ENCODE peak calls at places on chromosomes 12 and 14, in six cellular contexts. One of them, this sample, is unnamed.

GRCh38 chr14:35854696-35855270 is 28.6 kb downstream of the BRMS1L start:
- DNase-seq in HCT116: no peak
- DNase-seq in NT2/D1: no peak
- DNase-seq in HepG2: no peak
- DNase-seq in SK-N-SH: no peak
- DNase-seq in GM12878: no peak
- DNase-seq in this sample: no peak

GRCh38 chr12:12266389-12266872 is 413 bp downstream of the LRP6 start:
- DNase-seq in HCT116: no peak
- DNase-seq in NT2/D1: peak
- DNase-seq in HepG2: no peak
- DNase-seq in SK-N-SH: peak
- DNase-seq in GM12878: no peak
- DNase-seq in this sample: no peak

GRCh38 chr12:39499296-39499695 is 56.4 kb upstream of the KIF21A start:
- DNase-seq in HCT116: no peak
- DNase-seq in NT2/D1: no peak
- DNase-seq in HepG2: no peak
- DNase-seq in SK-N-SH: no peak
- DNase-seq in GM12878: no peak
- DNase-seq in this sample: no peak

GRCh38 chr14:30855345-30856037 is 18.9 kb upstream of the COCH start:
- DNase-seq in HCT116: no peak
- DNase-seq in NT2/D1: no peak
- DNase-seq in HepG2: no peak
- DNase-seq in SK-N-SH: no peak
- DNase-seq in GM12878: no peak
- DNase-seq in this sample: no peak

GRCh38 chr14:22370084-22370847 is 218.8 kb downstream of the DAD1 start:
- DNase-seq in HCT116: no peak
- DNase-seq in NT2/D1: no peak
- DNase-seq in HepG2: no peak
- DNase-seq in SK-N-SH: no peak
- DNase-seq in GM12878: no peak
- DNase-seq in this sample: no peak

GRCh38 chr12:75705749-75706719 is 194.6 kb upstream of the KRR1 start:
- DNase-seq in HCT116: peak
- DNase-seq in NT2/D1: no peak
- DNase-seq in HepG2: no peak
- DNase-seq in SK-N-SH: peak
- DNase-seq in GM12878: no peak
- DNase-seq in this sample: no peak

GRCh38 chr14:32078794-32079663 is 1.9 kb downstream of the ARHGAP5 start:
- DNase-seq in HCT116: peak
- DNase-seq in NT2/D1: no peak
- DNase-seq in HepG2: peak
- DNase-seq in SK-N-SH: no peak
- DNase-seq in GM12878: no peak
- DNase-seq in this sample: no peak

GRCh38 chr14:74438351-74438915 is 12.4 kb upstream of the SYNDIG1L start:
- DNase-seq in HCT116: no peak
- DNase-seq in NT2/D1: no peak
- DNase-seq in HepG2: no peak
- DNase-seq in SK-N-SH: no peak
- DNase-seq in GM12878: no peak
- DNase-seq in this sample: no peak

GRCh38 chr14:55789442-55789841 is 209.4 kb downstream of the KTN1 start:
- DNase-seq in HCT116: no peak
- DNase-seq in NT2/D1: no peak
- DNase-seq in HepG2: no peak
- DNase-seq in SK-N-SH: no peak
- DNase-seq in GM12878: no peak
- DNase-seq in this sample: no peak

GRCh38 chr12:121439715-121440114 is 39.8 kb downstream of the RNF34 start:
- DNase-seq in HCT116: no peak
- DNase-seq in NT2/D1: no peak
- DNase-seq in HepG2: no peak
- DNase-seq in SK-N-SH: peak
- DNase-seq in GM12878: no peak
- DNase-seq in this sample: no peak

GRCh38 chr12:121443193-121443829 is 43.4 kb downstream of the RNF34 start:
- DNase-seq in HCT116: peak
- DNase-seq in NT2/D1: peak
- DNase-seq in HepG2: peak
- DNase-seq in SK-N-SH: peak
- DNase-seq in GM12878: no peak
- DNase-seq in this sample: peak

GRCh38 chr12:121442028-121442948 is 42.4 kb downstream of the RNF34 start:
- DNase-seq in HCT116: no peak
- DNase-seq in NT2/D1: no peak
- DNase-seq in HepG2: no peak
- DNase-seq in SK-N-SH: peak
- DNase-seq in GM12878: no peak
- DNase-seq in this sample: no peak

GRCh38 chr12:121440768-121441167 is 40.9 kb downstream of the RNF34 start:
- DNase-seq in HCT116: no peak
- DNase-seq in NT2/D1: no peak
- DNase-seq in HepG2: no peak
- DNase-seq in SK-N-SH: peak
- DNase-seq in GM12878: no peak
- DNase-seq in this sample: no peak

GRCh38 chr12:121441555-121441954 is 41.6 kb downstream of the RNF34 start:
- DNase-seq in HCT116: no peak
- DNase-seq in NT2/D1: no peak
- DNase-seq in HepG2: peak
- DNase-seq in SK-N-SH: peak
- DNase-seq in GM12878: no peak
- DNase-seq in this sample: peak
- TF ChIP-seq YY1 in HCT116: no peak
- TF ChIP-seq YY1 in NT2/D1: no peak
- TF ChIP-seq YY1 in HepG2: no peak
- TF ChIP-seq YY1 in SK-N-SH: no peak
- TF ChIP-seq YY1 in GM12878: no peak
- TF ChIP-seq YY1 in this sample: no peak

GRCh38 chr12:93136243-93137015 is 207.3 kb upstream of the EEA1 start:
- DNase-seq in HCT116: no peak
- DNase-seq in NT2/D1: no peak
- DNase-seq in HepG2: peak
- DNase-seq in SK-N-SH: no peak
- DNase-seq in GM12878: no peak
- DNase-seq in this sample: no peak

GRCh38 chr12:93137656-93138612 is 208.8 kb upstream of the EEA1 start:
- DNase-seq in HCT116: peak
- DNase-seq in NT2/D1: no peak
- DNase-seq in HepG2: no peak
- DNase-seq in SK-N-SH: no peak
- DNase-seq in GM12878: no peak
- DNase-seq in this sample: no peak

GRCh38 chr12:93140309-93140708 is 211.2 kb upstream of the EEA1 start:
- DNase-seq in HCT116: no peak
- DNase-seq in NT2/D1: no peak
- DNase-seq in HepG2: no peak
- DNase-seq in SK-N-SH: no peak
- DNase-seq in GM12878: no peak
- DNase-seq in this sample: no peak

GRCh38 chr12:93140801-93141200 is 211.7 kb upstream of the EEA1 start:
- DNase-seq in HCT116: no peak
- DNase-seq in NT2/D1: no peak
- DNase-seq in HepG2: no peak
- DNase-seq in SK-N-SH: no peak
- DNase-seq in GM12878: no peak
- DNase-seq in this sample: no peak

GRCh38 chr12:93139028-93139665 is 210.1 kb upstream of the EEA1 start:
- DNase-seq in HCT116: no peak
- DNase-seq in NT2/D1: no peak
- DNase-seq in HepG2: no peak
- DNase-seq in SK-N-SH: no peak
- DNase-seq in GM12878: no peak
- DNase-seq in this sample: no peak
- TF ChIP-seq YY1 in HCT116: no peak
- TF ChIP-seq YY1 in NT2/D1: no peak
- TF ChIP-seq YY1 in HepG2: no peak
- TF ChIP-seq YY1 in SK-N-SH: no peak
- TF ChIP-seq YY1 in GM12878: no peak
- TF ChIP-seq YY1 in this sample: no peak

GRCh38 chr12:24478254-24478653 is 470.6 kb downstream of the BCAT1 start:
- DNase-seq in HCT116: no peak
- DNase-seq in NT2/D1: no peak
- DNase-seq in HepG2: no peak
- DNase-seq in SK-N-SH: no peak
- DNase-seq in GM12878: no peak
- DNase-seq in this sample: no peak
- TF ChIP-seq YY1 in HCT116: no peak
- TF ChIP-seq YY1 in NT2/D1: no peak
- TF ChIP-seq YY1 in HepG2: no peak
- TF ChIP-seq YY1 in SK-N-SH: no peak
- TF ChIP-seq YY1 in GM12878: no peak
- TF ChIP-seq YY1 in this sample: no peak

GRCh38 chr12:46609281-46609623 is 216.5 kb downstream of the SLC38A4 start:
- DNase-seq in HCT116: no peak
- DNase-seq in NT2/D1: no peak
- DNase-seq in HepG2: no peak
- DNase-seq in SK-N-SH: no peak
- DNase-seq in GM12878: peak
- DNase-seq in this sample: no peak
- TF ChIP-seq YY1 in HCT116: no peak
- TF ChIP-seq YY1 in NT2/D1: no peak
- TF ChIP-seq YY1 in HepG2: no peak
- TF ChIP-seq YY1 in SK-N-SH: no peak
- TF ChIP-seq YY1 in GM12878: no peak
- TF ChIP-seq YY1 in this sample: no peak

GRCh38 chr12:46831335-46832083 is 5.7 kb upstream of the SLC38A4 start:
- DNase-seq in HCT116: no peak
- DNase-seq in NT2/D1: no peak
- DNase-seq in HepG2: no peak
- DNase-seq in SK-N-SH: peak
- DNase-seq in GM12878: no peak
- DNase-seq in this sample: no peak
- TF ChIP-seq YY1 in HCT116: no peak
- TF ChIP-seq YY1 in NT2/D1: no peak
- TF ChIP-seq YY1 in HepG2: no peak
- TF ChIP-seq YY1 in SK-N-SH: no peak
- TF ChIP-seq YY1 in GM12878: no peak
- TF ChIP-seq YY1 in this sample: no peak

GRCh38 chr12:54228471-54228870 is 39.7 kb upstream of the SMUG1 start:
- DNase-seq in HCT116: no peak
- DNase-seq in NT2/D1: no peak
- DNase-seq in HepG2: no peak
- DNase-seq in SK-N-SH: no peak
- DNase-seq in GM12878: no peak
- DNase-seq in this sample: no peak

GRCh38 chr12:54227376-54227775 is 38.6 kb upstream of the SMUG1 start:
- DNase-seq in HCT116: no peak
- DNase-seq in NT2/D1: no peak
- DNase-seq in HepG2: no peak
- DNase-seq in SK-N-SH: no peak
- DNase-seq in GM12878: no peak
- DNase-seq in this sample: no peak

GRCh38 chr12:54229624-54230212 is 40.9 kb upstream of the SMUG1 start:
- DNase-seq in HCT116: peak
- DNase-seq in NT2/D1: no peak
- DNase-seq in HepG2: no peak
- DNase-seq in SK-N-SH: no peak
- DNase-seq in GM12878: no peak
- DNase-seq in this sample: no peak

GRCh38 chr12:54222609-54223008 is 33.8 kb upstream of the SMUG1 start:
- DNase-seq in HCT116: no peak
- DNase-seq in NT2/D1: no peak
- DNase-seq in HepG2: no peak
- DNase-seq in SK-N-SH: no peak
- DNase-seq in GM12878: no peak
- DNase-seq in this sample: no peak

GRCh38 chr12:54225666-54226065 is 36.9 kb upstream of the SMUG1 start:
- DNase-seq in HCT116: no peak
- DNase-seq in NT2/D1: no peak
- DNase-seq in HepG2: no peak
- DNase-seq in SK-N-SH: no peak
- DNase-seq in GM12878: no peak
- DNase-seq in this sample: no peak
- TF ChIP-seq YY1 in HCT116: no peak
- TF ChIP-seq YY1 in NT2/D1: no peak
- TF ChIP-seq YY1 in HepG2: no peak
- TF ChIP-seq YY1 in SK-N-SH: no peak
- TF ChIP-seq YY1 in GM12878: no peak
- TF ChIP-seq YY1 in this sample: no peak